ENCODE peak calls at places on chromosomes 13 and 19, in five cellular contexts. N is ovary, G is A549, L is SK-N-SH, E is tibial nerve. P is an unnamed sample.

GRCh38 chr19:4482721-4483120 is 10.6 kb downstream of the HDGFL2 start:
- DNase-seq in L (no peak), N (no peak), E (no peak), G (no peak), P (no peak)

GRCh38 chr19:45468803-45469131 is 971 bp downstream of the FOSB start:
- DNase-seq in E (peak), N (no peak), L (no peak), G (peak), P (peak)

GRCh38 chr13:111043575-111043982 is 71.5 kb upstream of the ARHGEF7 start:
- DNase-seq in N (no peak), E (no peak), G (no peak), L (no peak), P (no peak)

GRCh38 chr19:18220632-18221275 is 5.5 kb downstream of the PDE4C start:
- DNase-seq in N (no peak), E (no peak), G (no peak), L (no peak), P (peak)

GRCh38 chr19:30371157-30371845 is 883 bp upstream of the ZNF536 start:
- DNase-seq in G (no peak), E (no peak), N (no peak), L (peak), P (no peak)

GRCh38 chr19:31676271-31677004 is 327.2 kb upstream of the TSHZ3 start:
- DNase-seq in E (no peak), G (peak), N (no peak), L (peak), P (no peak)

GRCh38 chr19:610071-610800 is 20.6 kb downstream of the HCN2 start:
- DNase-seq in L (no peak), E (no peak), N (no peak), G (no peak), P (no peak)

GRCh38 chr13:29465741-29466293 is 129.7 kb downstream of the SLC7A1 start:
- DNase-seq in G (no peak), E (peak), L (peak), N (peak), P (no peak)

GRCh38 chr13:27466513-27466912 is 16.1 kb upstream of the MTIF3 start:
- DNase-seq in L (no peak), N (no peak), E (no peak), G (no peak), P (no peak)

GRCh38 chr19:29687244-29687896 is 22.1 kb downstream of the PLEKHF1 start:
- DNase-seq in N (peak), L (no peak), G (peak), E (peak), P (no peak)

GRCh38 chr13:33380487-33381079 is 95.0 kb upstream of the STARD13 start:
- DNase-seq in L (no peak), N (no peak), G (no peak), E (no peak), P (no peak)

GRCh38 chr19:8473652-8474476 is 28.6 kb downstream of the PRAM1 start:
- DNase-seq in N (no peak), G (no peak), L (no peak), E (no peak), P (no peak)

GRCh38 chr19:19746286-19747213 is 13.6 kb upstream of the ZNF14 start:
- DNase-seq in L (peak), E (no peak), N (no peak), G (no peak), P (no peak)

GRCh38 chr13:103299079-103299478 is 232.9 kb upstream of the SLC10A2 start:
- DNase-seq in L (no peak), N (no peak), E (no peak), G (no peak), P (no peak)

GRCh38 chr19:43780706-43781525 is at the start of gene KCNN4:
- DNase-seq in G (peak), N (no peak), E (no peak), L (no peak), P (peak)

GRCh38 chr13:99617474-99618255 is 116.4 kb downstream of the TM9SF2 start:
- DNase-seq in N (peak), E (peak), L (peak), G (peak), P (no peak)

GRCh38 chr13:76707360-76707759 is 178.8 kb downstream of the KCTD12 start:
- DNase-seq in N (no peak), G (no peak), L (no peak), E (no peak), P (no peak)

GRCh38 chr19:39154626-39155100 is 29.1 kb downstream of the PAK4 start:
- DNase-seq in N (no peak), E (no peak), L (peak), G (peak), P (no peak)

GRCh38 chr13:106432636-106433035 is 102.8 kb downstream of the EFNB2 start:
- DNase-seq in L (no peak), N (no peak), E (no peak), G (peak), P (no peak)

GRCh38 chr19:11286312-11286974 is 9.5 kb upstream of the TSPAN16 start:
- DNase-seq in N (no peak), L (no peak), G (no peak), E (no peak), P (no peak)

DNA sequence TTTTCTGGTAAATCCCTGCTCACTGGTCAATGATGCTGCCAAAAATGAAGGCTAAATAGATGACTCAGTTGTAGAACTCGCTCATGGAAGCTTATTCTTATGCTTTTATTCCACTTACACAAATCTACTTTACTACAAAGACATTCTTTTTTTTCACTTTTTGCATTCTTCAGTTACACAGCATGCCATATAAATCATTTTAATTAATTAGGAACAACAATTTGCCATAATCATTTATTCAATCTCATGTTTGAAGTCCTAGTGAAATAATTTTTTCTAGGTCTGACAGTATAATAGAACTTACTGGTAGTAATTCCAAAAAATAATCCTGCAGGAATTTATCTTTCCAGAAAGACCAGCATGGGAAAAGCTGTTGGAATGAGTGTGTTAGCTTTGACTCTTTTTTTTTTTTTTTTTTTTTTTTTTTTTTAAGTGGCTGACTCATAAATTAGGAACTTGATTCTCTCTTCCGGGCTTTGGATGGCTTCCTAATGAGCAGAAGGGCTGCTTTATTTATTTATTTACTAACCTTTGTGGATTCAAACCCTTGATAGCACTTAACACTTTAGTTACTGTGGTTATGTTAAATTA is 256.7 kb downstream of the SPRY2 start:
- DNase-seq in E (no peak), N (no peak), G (peak), L (no peak), P (no peak)
- TF ChIP-seq EP300 in E (peak), N (no peak), G (no peak), L (no peak), P (no peak)

DNA sequence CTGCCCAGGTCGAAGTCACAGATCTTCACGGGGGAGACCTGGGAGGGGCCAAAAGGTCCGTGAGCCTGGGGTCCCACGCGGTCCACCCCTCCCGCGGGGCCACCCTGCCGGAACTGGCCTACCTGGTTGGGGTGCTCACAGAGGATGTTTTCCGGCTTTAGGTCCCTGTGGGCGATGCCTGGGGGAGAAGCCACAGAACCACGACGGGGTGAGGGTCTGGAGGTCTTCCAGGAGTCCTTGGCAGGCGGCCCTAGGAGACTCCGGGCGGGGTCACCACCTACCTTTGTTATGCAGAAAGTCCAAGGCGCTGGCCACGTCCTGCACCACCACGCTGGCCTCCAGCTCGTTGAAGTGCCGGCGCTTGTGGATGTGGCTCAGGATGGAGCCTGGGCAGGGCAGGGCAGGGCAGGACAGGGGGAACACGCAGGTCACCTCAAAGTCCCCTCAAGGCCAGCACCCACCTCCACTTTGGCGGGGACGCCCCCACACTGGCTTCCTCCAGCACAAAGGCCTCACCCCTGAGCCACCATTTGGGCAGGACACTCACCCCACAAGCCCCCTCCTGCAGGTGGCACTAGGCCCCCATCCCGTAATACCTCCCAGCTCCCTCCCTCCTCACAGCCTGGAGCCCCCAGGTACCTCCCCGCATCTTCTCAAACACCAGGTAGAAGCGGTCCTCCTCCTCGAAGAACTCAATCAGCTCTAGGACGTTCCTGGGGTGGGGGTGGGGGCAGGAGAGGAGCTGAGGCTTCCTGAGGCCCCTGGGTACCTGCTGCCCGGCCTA is 8.4 kb downstream of the MKNK2 start:
- DNase-seq in L (no peak), N (peak), G (no peak), E (no peak), P (peak)
- H3K27ac ChIP-seq in L (peak), N (peak), G (peak), E (peak), P (peak)

GRCh38 chr19:37220383-37220782 is 2.4 kb downstream of the ZNF383 start:
- DNase-seq in E (no peak), G (no peak), N (no peak), L (no peak), P (no peak)

GRCh38 chr19:37217533-37217854 is 520 bp upstream of the ZNF383 start:
- DNase-seq in L (peak), E (no peak), N (no peak), G (no peak), P (no peak)

GRCh38 chr19:37218592-37218935 is 550 bp downstream of the ZNF383 start:
- DNase-seq in L (peak), N (no peak), E (no peak), G (no peak), P (no peak)

GRCh38 chr19:37221136-37221535 is 3.1 kb downstream of the ZNF383 start:
- DNase-seq in G (no peak), E (no peak), L (no peak), N (no peak), P (no peak)

DNA sequence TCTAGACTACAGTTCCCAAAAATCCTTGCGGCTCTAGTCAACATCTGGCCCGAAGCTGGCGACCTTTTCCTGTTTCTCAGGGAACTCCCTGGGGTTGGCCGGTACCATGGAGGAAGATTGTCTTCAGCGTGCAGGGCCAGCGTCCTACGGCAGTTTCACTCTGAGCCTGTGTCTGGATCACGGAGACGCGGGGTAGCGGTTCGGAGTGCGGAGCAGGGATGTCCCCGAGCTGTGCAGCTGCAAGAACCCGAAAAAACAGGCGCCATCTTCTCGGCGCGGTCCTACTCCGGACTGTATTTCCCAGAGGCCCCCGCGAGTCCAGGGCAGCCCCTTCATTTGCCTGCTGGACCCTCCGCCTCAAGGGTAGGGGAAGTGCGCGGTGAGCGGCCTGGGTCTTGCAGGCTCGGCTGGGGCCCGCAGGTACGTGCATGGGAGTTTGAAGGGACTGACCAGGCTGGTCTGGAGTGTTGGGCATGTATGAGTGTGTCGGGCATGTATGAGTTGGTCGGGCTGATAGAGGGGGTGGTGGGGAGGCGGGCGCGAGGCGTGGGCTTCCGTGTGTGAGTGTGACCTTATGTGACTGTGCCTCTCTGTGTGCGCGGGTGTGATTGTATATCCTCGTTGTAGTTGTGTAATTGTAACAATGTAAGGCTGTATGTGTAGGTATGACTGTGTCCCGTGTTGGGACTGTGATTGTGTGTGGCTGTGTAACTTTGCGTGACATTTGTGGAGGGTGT is at the start of gene ZNF383:
- DNase-seq in L (peak), G (peak), E (peak), N (peak), P (peak)
- TF ChIP-seq EP300 in L (no peak), G (no peak), E (peak), N (no peak), P (no peak)

GRCh38 chr13:87889241-87889640 is 218.1 kb downstream of the SLITRK5 start:
- DNase-seq in E (no peak), L (no peak), N (no peak), G (no peak), P (no peak)
- H3K27ac ChIP-seq in E (no peak), L (no peak), N (no peak), G (no peak), P (no peak)

DNA sequence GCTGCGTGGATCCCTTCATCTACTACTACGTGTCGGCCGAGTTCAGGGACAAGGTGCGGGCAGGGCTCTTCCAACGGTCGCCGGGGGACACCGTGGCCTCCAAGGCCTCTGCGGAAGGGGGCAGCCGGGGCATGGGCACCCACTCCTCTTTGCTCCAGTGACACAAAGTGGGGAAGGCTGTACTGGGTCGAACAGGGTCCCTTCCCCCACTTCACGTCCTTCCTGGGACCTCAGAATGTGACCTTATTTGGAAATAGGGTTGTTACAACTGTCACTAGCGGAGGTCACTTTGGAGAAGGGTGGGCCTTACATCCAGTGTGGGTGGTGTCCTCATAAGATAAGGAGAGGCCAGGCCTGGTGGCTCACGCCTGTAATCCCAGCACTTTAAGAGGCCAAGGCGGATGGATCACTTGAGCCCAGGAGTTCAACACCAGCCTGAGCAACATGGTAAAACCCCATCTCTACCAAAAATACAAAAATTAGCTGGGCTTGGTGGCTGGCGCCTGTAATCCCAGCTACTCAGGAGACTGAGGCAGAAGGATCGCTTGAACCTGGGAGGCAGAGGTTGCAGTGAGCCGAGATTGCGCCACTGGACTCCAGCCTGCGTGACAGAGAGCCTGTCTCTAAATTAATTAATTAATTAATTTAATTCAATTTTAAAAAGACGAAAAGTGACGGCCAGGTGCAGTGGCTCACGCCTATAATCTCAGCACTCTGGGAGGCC is 1.8 kb downstream of the F2RL3 start:
- DNase-seq in G (no peak), L (no peak), N (no peak), E (no peak), P (no peak)
- TF ChIP-seq EP300 in G (no peak), L (no peak), N (no peak), E (no peak), P (no peak)

DNA sequence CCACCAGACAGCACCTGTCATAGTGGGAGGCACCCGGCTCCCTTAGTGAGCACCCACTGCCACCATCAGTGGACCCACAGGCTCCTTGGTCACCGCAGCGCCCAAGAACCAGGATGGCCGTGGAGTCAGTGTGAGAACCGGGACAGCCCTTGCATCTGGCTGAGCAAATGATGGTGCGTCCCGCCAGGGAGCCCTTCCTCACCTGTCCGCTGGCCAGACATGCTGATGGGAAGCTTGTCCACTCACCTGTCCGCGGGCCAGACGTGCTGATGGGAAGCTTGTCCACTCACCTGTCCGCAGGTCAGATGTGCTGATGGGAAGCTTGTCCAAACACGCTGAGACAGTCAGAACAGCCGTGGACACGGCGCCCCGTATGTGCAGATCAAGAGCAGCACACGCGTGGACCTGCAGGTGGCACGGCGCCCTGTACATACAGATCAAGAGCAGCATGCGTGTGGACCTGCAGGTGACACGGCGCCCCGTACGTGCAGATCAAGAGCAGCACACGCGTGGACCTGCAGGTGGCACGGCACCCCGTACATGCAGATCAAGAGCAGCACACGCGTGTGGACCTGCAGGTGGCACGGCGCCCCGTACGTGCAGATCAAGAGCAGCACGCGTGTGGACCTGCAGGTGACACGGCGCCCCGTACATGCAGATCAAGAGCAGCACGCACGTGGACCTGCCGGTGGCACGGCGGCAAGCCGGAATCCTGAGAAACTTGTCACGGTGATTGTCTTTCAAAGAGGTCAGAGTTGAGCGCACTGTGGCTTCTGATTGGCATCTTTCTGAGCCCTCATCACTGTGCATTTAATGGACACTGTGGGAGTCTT is 40.7 kb upstream of the DCUN1D2 start:
- DNase-seq in E (no peak), L (no peak), N (no peak), G (no peak), P (no peak)
- H3K27ac ChIP-seq in E (no peak), L (no peak), N (no peak), G (no peak), P (no peak)

P was measured in upper lobe of left lung.